ENCODE peak calls at places on chromosomes 1 and 21, in four cellular contexts. One of them, this sample, is unnamed.

GRCh38 chr1:21340230-21340564 is 49.9 kb upstream of the ECE1 start:
- DNase-seq in K562: no peak
- DNase-seq in HepG2: no peak
- DNase-seq in GM12878: no peak
- DNase-seq in this sample: no peak

GRCh38 chr1:8664887-8665286 is 152.6 kb downstream of the RERE start:
- DNase-seq in K562: no peak
- DNase-seq in HepG2: no peak
- DNase-seq in GM12878: no peak
- DNase-seq in this sample: no peak

GRCh38 chr1:175152006-175152652 is 40.4 kb downstream of the KIAA0040 start:
- DNase-seq in K562: peak; percentile 71
- DNase-seq in HepG2: peak; percentile 32
- DNase-seq in GM12878: no peak
- DNase-seq in this sample: peak; percentile 75

GRCh38 chr1:148290881-148291280 is 138.8 kb upstream of the NBPF11 start:
- DNase-seq in K562: no peak
- DNase-seq in HepG2: no peak
- DNase-seq in GM12878: no peak
- DNase-seq in this sample: no peak

GRCh38 chr1:62325696-62326095 is 6.5 kb upstream of the KANK4 start:
- DNase-seq in K562: no peak
- DNase-seq in HepG2: peak; percentile 35
- DNase-seq in GM12878: no peak
- DNase-seq in this sample: no peak

GRCh38 chr1:145828368-145829016 is 4.5 kb downstream of the POLR3C start:
- DNase-seq in K562: no peak
- DNase-seq in HepG2: no peak
- DNase-seq in GM12878: no peak
- DNase-seq in this sample: no peak

GRCh38 chr1:179883739-179884138 is 1.7 kb downstream of the TOR1AIP1 start:
- DNase-seq in K562: peak; percentile 38
- DNase-seq in HepG2: peak; percentile 45
- DNase-seq in GM12878: peak; percentile 56
- DNase-seq in this sample: no peak

GRCh38 chr1:192654607-192655389 is 18.9 kb downstream of the RGS13 start:
- DNase-seq in K562: no peak
- DNase-seq in HepG2: no peak
- DNase-seq in GM12878: no peak
- DNase-seq in this sample: no peak

GRCh38 chr21:38853421-38853919 is 47.7 kb downstream of the ETS2 start:
- DNase-seq in K562: no peak
- DNase-seq in HepG2: peak; percentile 30
- DNase-seq in GM12878: no peak
- DNase-seq in this sample: no peak

GRCh38 chr1:165463978-165464377 is 19.1 kb upstream of the RXRG start:
- DNase-seq in K562: no peak
- DNase-seq in HepG2: no peak
- DNase-seq in GM12878: no peak
- DNase-seq in this sample: no peak

GRCh38 chr1:16014509-16015482 is 3.0 kb downstream of the HSPB7 start:
- DNase-seq in K562: peak; percentile 81
- DNase-seq in HepG2: no peak
- DNase-seq in GM12878: no peak
- DNase-seq in this sample: peak; percentile 80

GRCh38 chr1:191895462-191896058 is 262.7 kb upstream of the RGS18 start:
- DNase-seq in K562: no peak
- DNase-seq in HepG2: no peak
- DNase-seq in GM12878: no peak
- DNase-seq in this sample: no peak

GRCh38 chr1:39919545-39919944 is 17.8 kb upstream of the MYCL start:
- DNase-seq in K562: peak; percentile 87
- DNase-seq in HepG2: peak; percentile 61
- DNase-seq in GM12878: peak; percentile 35
- DNase-seq in this sample: peak; percentile 88

GRCh38 chr1:230790026-230790425 is 42.8 kb downstream of the CAPN9 start:
- DNase-seq in K562: no peak
- DNase-seq in HepG2: no peak
- DNase-seq in GM12878: no peak
- DNase-seq in this sample: no peak

GRCh38 chr1:213286235-213286634 is 235.2 kb downstream of the RPS6KC1 start:
- DNase-seq in K562: no peak
- DNase-seq in HepG2: no peak
- DNase-seq in GM12878: no peak
- DNase-seq in this sample: no peak

GRCh38 chr1:210730023-210730422 is 401.3 kb downstream of the HHAT start:
- DNase-seq in K562: no peak
- DNase-seq in HepG2: no peak
- DNase-seq in GM12878: no peak
- DNase-seq in this sample: no peak

GRCh38 chr1:169049258-169049936 is 57.1 kb upstream of the ATP1B1 start:
- DNase-seq in K562: no peak
- DNase-seq in HepG2: no peak
- DNase-seq in GM12878: no peak
- DNase-seq in this sample: no peak

GRCh38 chr1:170734412-170735175 is 70.7 kb downstream of the PRRX1 start:
- DNase-seq in K562: no peak
- DNase-seq in HepG2: no peak
- DNase-seq in GM12878: no peak
- DNase-seq in this sample: no peak

GRCh38 chr1:28737245-28738137 is 751 bp downstream of the YTHDF2 start:
- DNase-seq in K562: peak; percentile 85
- DNase-seq in HepG2: peak; percentile 44
- DNase-seq in GM12878: no peak
- DNase-seq in this sample: peak; percentile 84

GRCh38 chr21:39676054-39676771 is 63.5 kb downstream of the B3GALT5 start:
- DNase-seq in K562: no peak
- DNase-seq in HepG2: peak; percentile 17
- DNase-seq in GM12878: peak; percentile 51
- DNase-seq in this sample: peak; percentile 88

GRCh38 chr1:114286179-114286578 is 132.5 kb upstream of the SYT6 start:
- DNase-seq in K562: no peak
- DNase-seq in HepG2: no peak
- DNase-seq in GM12878: no peak
- DNase-seq in this sample: no peak

GRCh38 chr1:207218512-207219352 is 102.7 kb upstream of the CD55 start:
- DNase-seq in K562: no peak
- DNase-seq in HepG2: no peak
- DNase-seq in GM12878: no peak
- DNase-seq in this sample: no peak

GRCh38 chr1:244102471-244102870 is 51.4 kb downstream of the ZBTB18 start:
- DNase-seq in K562: no peak
- DNase-seq in HepG2: no peak
- DNase-seq in GM12878: no peak
- DNase-seq in this sample: no peak

GRCh38 chr1:22971161-22972062 is 1.3 kb downstream of the LACTBL1 start:
- DNase-seq in K562: no peak
- DNase-seq in HepG2: no peak
- DNase-seq in GM12878: no peak
- DNase-seq in this sample: no peak

GRCh38 chr1:23177438-23178380 is 9.1 kb upstream of the LUZP1 start:
- DNase-seq in K562: peak; percentile 84
- DNase-seq in HepG2: peak; percentile 25
- DNase-seq in GM12878: peak; percentile 46
- DNase-seq in this sample: peak; percentile 95

GRCh38 chr21:45420061-45420521 is 15.1 kb downstream of the COL18A1 start:
- DNase-seq in K562: no peak
- DNase-seq in HepG2: no peak
- DNase-seq in GM12878: no peak
- DNase-seq in this sample: no peak

GRCh38 chr1:205669341-205670142 is 10.8 kb downstream of the SLC45A3 start:
- DNase-seq in K562: peak; percentile 48
- DNase-seq in HepG2: no peak
- DNase-seq in GM12878: no peak
- DNase-seq in this sample: peak; percentile 22

GRCh38 chr1:85992756-85993155 is 163.8 kb downstream of the COL24A1 start:
- DNase-seq in K562: no peak
- DNase-seq in HepG2: no peak
- DNase-seq in GM12878: no peak
- DNase-seq in this sample: no peak

GRCh38 chr1:53061859-53062714 is at the start of gene PODN:
- DNase-seq in K562: no peak
- DNase-seq in HepG2: no peak
- DNase-seq in GM12878: no peak
- DNase-seq in this sample: peak; percentile 86

GRCh38 chr1:115450641-115451040 is 112.6 kb upstream of the NGF start:
- DNase-seq in K562: no peak
- DNase-seq in HepG2: no peak
- DNase-seq in GM12878: no peak
- DNase-seq in this sample: no peak

GRCh38 chr1:233722212-233722979 is 108.5 kb downstream of the KCNK1 start:
- DNase-seq in K562: no peak
- DNase-seq in HepG2: no peak
- DNase-seq in GM12878: no peak
- DNase-seq in this sample: no peak

GRCh38 chr1:226825037-226825745 is 45.2 kb upstream of the PSEN2 start:
- DNase-seq in K562: no peak
- DNase-seq in HepG2: no peak
- DNase-seq in GM12878: peak; percentile 31
- DNase-seq in this sample: no peak

GRCh38 chr1:234890694-234891093 is 237.9 kb downstream of the TOMM20 start:
- DNase-seq in K562: no peak
- DNase-seq in HepG2: no peak
- DNase-seq in GM12878: no peak
- DNase-seq in this sample: no peak

GRCh38 chr1:234893359-234893724 is 235.3 kb downstream of the TOMM20 start:
- DNase-seq in K562: no peak
- DNase-seq in HepG2: no peak
- DNase-seq in GM12878: no peak
- DNase-seq in this sample: no peak

GRCh38 chr1:234896477-234897364 is 231.9 kb downstream of the TOMM20 start:
- DNase-seq in K562: no peak
- DNase-seq in HepG2: no peak
- DNase-seq in GM12878: no peak
- DNase-seq in this sample: no peak

GRCh38 chr1:234891427-234891826 is 237.2 kb downstream of the TOMM20 start:
- DNase-seq in K562: no peak
- DNase-seq in HepG2: peak; percentile 62
- DNase-seq in GM12878: no peak
- DNase-seq in this sample: no peak

GRCh38 chr1:234893725-234894630 is 234.7 kb downstream of the TOMM20 start:
- DNase-seq in K562: peak; percentile 74
- DNase-seq in HepG2: peak; percentile 20
- DNase-seq in GM12878: no peak
- DNase-seq in this sample: no peak
- H2AFZ ChIP-seq in K562: peak overlapping the region; percentile 90
- H2AFZ ChIP-seq in HepG2: no peak overlapping the region
- H2AFZ ChIP-seq in GM12878: peak overlapping the region; percentile 13
- H2AFZ ChIP-seq in this sample: no peak overlapping the region

GRCh38 chr21:34344058-34344425 is 19.8 kb upstream of the KCNE2 start:
- DNase-seq in K562: no peak
- DNase-seq in HepG2: no peak
- DNase-seq in GM12878: no peak
- DNase-seq in this sample: no peak
- TF ChIP-seq FOXM1 in K562: no peak
- TF ChIP-seq FOXM1 in HepG2: no peak
- TF ChIP-seq FOXM1 in GM12878: no peak
- TF ChIP-seq FOXM1 in this sample: no peak

GRCh38 chr1:24981632-24982007 is 51.5 kb upstream of the RUNX3 start:
- DNase-seq in K562: no peak
- DNase-seq in HepG2: no peak
- DNase-seq in GM12878: no peak
- DNase-seq in this sample: no peak

GRCh38 chr1:24983006-24983680 is 53.1 kb upstream of the RUNX3 start:
- DNase-seq in K562: no peak
- DNase-seq in HepG2: no peak
- DNase-seq in GM12878: no peak
- DNase-seq in this sample: no peak

GRCh38 chr1:24986372-24986979 is 56.4 kb upstream of the RUNX3 start:
- DNase-seq in K562: no peak
- DNase-seq in HepG2: no peak
- DNase-seq in GM12878: no peak
- DNase-seq in this sample: no peak

GRCh38 chr1:24984800-24985552 is 54.9 kb upstream of the RUNX3 start:
- DNase-seq in K562: no peak
- DNase-seq in HepG2: no peak
- DNase-seq in GM12878: no peak
- DNase-seq in this sample: no peak

GRCh38 chr1:24984300-24984699 is 54.2 kb upstream of the RUNX3 start:
- DNase-seq in K562: no peak
- DNase-seq in HepG2: no peak
- DNase-seq in GM12878: no peak
- DNase-seq in this sample: no peak
- H2AFZ ChIP-seq in K562: no peak overlapping the region
- H2AFZ ChIP-seq in HepG2: no peak overlapping the region
- H2AFZ ChIP-seq in GM12878: no peak overlapping the region
- H2AFZ ChIP-seq in this sample: no peak overlapping the region

GRCh38 chr1:17232759-17233661 is 15.9 kb upstream of the PADI3 start:
- DNase-seq in K562: no peak
- DNase-seq in HepG2: no peak
- DNase-seq in GM12878: no peak
- DNase-seq in this sample: no peak

GRCh38 chr1:17235135-17235880 is 13.6 kb upstream of the PADI3 start:
- DNase-seq in K562: no peak
- DNase-seq in HepG2: no peak
- DNase-seq in GM12878: no peak
- DNase-seq in this sample: no peak

GRCh38 chr1:17234405-17234804 is 14.5 kb upstream of the PADI3 start:
- DNase-seq in K562: no peak
- DNase-seq in HepG2: no peak
- DNase-seq in GM12878: no peak
- DNase-seq in this sample: no peak

GRCh38 chr1:17230671-17231310 is 18.1 kb upstream of the PADI3 start:
- DNase-seq in K562: no peak
- DNase-seq in HepG2: no peak
- DNase-seq in GM12878: no peak
- DNase-seq in this sample: no peak

GRCh38 chr1:17233675-17234074 is 15.2 kb upstream of the PADI3 start:
- DNase-seq in K562: no peak
- DNase-seq in HepG2: no peak
- DNase-seq in GM12878: no peak
- DNase-seq in this sample: peak; percentile 50
- TF ChIP-seq FOXM1 in K562: no peak
- TF ChIP-seq FOXM1 in HepG2: no peak
- TF ChIP-seq FOXM1 in GM12878: no peak
- TF ChIP-seq FOXM1 in this sample: peak; percentile 25

GRCh38 chr1:152397474-152397873 is 16.6 kb downstream of the CRNN start:
- DNase-seq in K562: no peak
- DNase-seq in HepG2: peak; percentile 4
- DNase-seq in GM12878: no peak
- DNase-seq in this sample: no peak
- H2AFZ ChIP-seq in K562: no peak overlapping the region
- H2AFZ ChIP-seq in HepG2: no peak overlapping the region
- H2AFZ ChIP-seq in GM12878: no peak overlapping the region
- H2AFZ ChIP-seq in this sample: no peak overlapping the region

GRCh38 chr1:239361403-239361802 is 25.0 kb upstream of the CHRM3 start:
- DNase-seq in K562: no peak
- DNase-seq in HepG2: no peak
- DNase-seq in GM12878: no peak
- DNase-seq in this sample: peak; percentile 6
- TF ChIP-seq FOXM1 in K562: no peak
- TF ChIP-seq FOXM1 in HepG2: no peak
- TF ChIP-seq FOXM1 in GM12878: no peak
- TF ChIP-seq FOXM1 in this sample: no peak

GRCh38 chr1:98947071-98947470 is 57.6 kb downstream of the PLPPR5 start:
- DNase-seq in K562: no peak
- DNase-seq in HepG2: no peak
- DNase-seq in GM12878: no peak
- DNase-seq in this sample: no peak
- H2AFZ ChIP-seq in K562: no peak overlapping the region
- H2AFZ ChIP-seq in HepG2: no peak overlapping the region
- H2AFZ ChIP-seq in GM12878: no peak overlapping the region
- H2AFZ ChIP-seq in this sample: no peak overlapping the region